ENCODE peak calls at places on chromosomes 5 and 9, in six cellular contexts. W is small intestine; E is CD4-positive, CD25-positive, alpha-beta regulatory T cell; N is upper lobe of right lung; U is OCI-LY7; C is AG04450. Q is an unnamed sample.

GRCh38 chr5:79697222-79698164 is 7.9 kb downstream of the CMYA5 start:
- DNase-seq in W (no peak), U (no peak), C (no peak), E (no peak), N (no peak), Q (no peak)

GRCh38 chr5:176387384-176387925 is 943 bp downstream of the NOP16 start:
- DNase-seq in N (no peak), E (no peak), C (no peak), W (no peak), U (peak), Q (no peak)

GRCh38 chr5:141864371-141865370 is 13.5 kb downstream of the PCDH1 start:
- DNase-seq in E (no peak), C (no peak), U (peak), W (no peak), N (no peak), Q (no peak)

GRCh38 chr5:175848676-175849075 is 22.7 kb upstream of the CPLX2 start:
- DNase-seq in W (no peak), N (no peak), E (no peak), C (no peak), U (no peak), Q (no peak)

GRCh38 chr5:107794731-107795130 is 124.0 kb upstream of the EFNA5 start:
- DNase-seq in U (no peak), E (no peak), C (no peak), W (no peak), N (no peak), Q (no peak)

GRCh38 chr9:117622347-117622746 is 81.9 kb upstream of the TLR4 start:
- DNase-seq in U (no peak), W (peak), E (no peak), N (no peak), C (no peak), Q (no peak)

GRCh38 chr9:899440-900184 is 58.1 kb downstream of the DMRT1 start:
- DNase-seq in W (peak), C (no peak), U (peak), E (no peak), N (no peak), Q (no peak)

GRCh38 chr9:134753191-134753590 is 111.6 kb downstream of the COL5A1 start:
- DNase-seq in W (no peak), E (no peak), C (no peak), N (no peak), U (no peak), Q (no peak)

GRCh38 chr5:163379298-163380155 is 57.9 kb upstream of the CCNG1 start:
- DNase-seq in E (no peak), U (no peak), C (peak), N (no peak), W (peak), Q (no peak)

GRCh38 chr9:23447944-23448343 is 378.1 kb downstream of the ELAVL2 start:
- DNase-seq in U (no peak), E (no peak), W (no peak), C (no peak), N (no peak), Q (no peak)

GRCh38 chr5:1515921-1516571 is 7.7 kb downstream of the LPCAT1 start:
- DNase-seq in N (peak), U (no peak), E (no peak), W (no peak), C (no peak), Q (no peak)

GRCh38 chr9:91659529-91660294 is 236.1 kb upstream of the NFIL3 start:
- DNase-seq in N (no peak), U (no peak), C (peak), W (no peak), E (no peak), Q (no peak)

GRCh38 chr9:2234371-2234893 is 219.3 kb downstream of the SMARCA2 start:
- DNase-seq in N (no peak), E (no peak), U (no peak), W (no peak), C (no peak), Q (no peak)

GRCh38 chr5:111676496-111676895 is 80.5 kb downstream of the NREP start:
- DNase-seq in U (no peak), C (no peak), E (no peak), N (no peak), W (no peak), Q (no peak)

GRCh38 chr5:78633710-78634109 is 14.9 kb downstream of the LHFPL2 start:
- DNase-seq in E (no peak), W (no peak), C (no peak), N (no peak), U (no peak), Q (no peak)

GRCh38 chr5:55226027-55226933 is 835 bp downstream of the MCIDAS start:
- DNase-seq in E (no peak), N (peak), U (peak), W (no peak), C (no peak), Q (no peak)

GRCh38 chr9:70413798-70414775 is at the start of gene KLF9:
- DNase-seq in N (peak), E (peak), U (peak), C (peak), W (peak), Q (peak)

GRCh38 chr5:81908771-81909170 is 63.1 kb upstream of the ATG10 start:
- DNase-seq in W (no peak), C (no peak), U (no peak), N (no peak), E (no peak), Q (no peak)

GRCh38 chr9:130443840-130444492 is 795 bp upstream of the ASS1 start:
- DNase-seq in N (no peak), U (no peak), W (peak), C (no peak), E (no peak), Q (no peak)
- H3K27ac ChIP-seq in N (no peak), U (no peak), W (no peak), C (no peak), E (no peak), Q (no peak)

DNA sequence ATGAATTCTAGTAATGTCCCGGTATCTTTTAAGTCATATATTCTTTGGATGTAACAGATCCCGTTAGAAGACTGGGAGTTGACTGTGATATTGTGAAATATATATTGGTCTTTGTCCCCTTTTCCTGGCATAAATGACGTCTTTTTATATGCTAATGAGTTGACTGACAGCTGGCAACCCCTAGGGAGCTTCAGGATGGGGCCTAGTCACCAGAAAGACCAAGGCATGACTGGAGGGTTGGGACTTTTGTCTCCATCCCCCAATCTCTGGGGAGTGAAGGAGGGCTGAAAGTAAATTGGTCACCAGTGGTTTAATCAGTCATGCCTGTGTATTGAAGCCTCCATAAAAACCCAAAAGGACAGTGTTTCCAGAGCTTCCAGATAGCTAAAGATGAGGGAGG is 241.6 kb downstream of the PJA2 start:
- DNase-seq in U (no peak), W (no peak), N (no peak), E (no peak), C (no peak), Q (no peak)
- H3K27ac ChIP-seq in U (no peak), W (no peak), N (no peak), E (no peak), C (no peak), Q (no peak)

GRCh38 chr9:36396985-36397384 is 3.1 kb downstream of the RNF38 start:
- DNase-seq in C (no peak), W (peak), U (no peak), E (no peak), N (no peak), Q (no peak)
- H3K27ac ChIP-seq in C (no peak), W (no peak), U (no peak), E (no peak), N (no peak), Q (no peak)

GRCh38 chr5:123871373-123871772 is 359.4 kb downstream of the CSNK1G3 start:
- DNase-seq in N (no peak), U (no peak), C (no peak), W (no peak), E (no peak), Q (no peak)

GRCh38 chr5:123879071-123879470 is 367.1 kb downstream of the CSNK1G3 start:
- DNase-seq in E (no peak), N (no peak), W (no peak), U (no peak), C (no peak), Q (no peak)

GRCh38 chr5:123876265-123876790 is 364.4 kb downstream of the CSNK1G3 start:
- DNase-seq in N (no peak), C (no peak), W (no peak), U (no peak), E (no peak), Q (no peak)

GRCh38 chr5:123875444-123876264 is 363.7 kb downstream of the CSNK1G3 start:
- DNase-seq in C (no peak), N (no peak), E (no peak), U (no peak), W (peak), Q (peak)

GRCh38 chr5:123874600-123875201 is 362.7 kb downstream of the CSNK1G3 start:
- DNase-seq in W (peak), N (no peak), E (no peak), C (peak), U (no peak), Q (no peak)
- H3K27ac ChIP-seq in W (no peak), N (no peak), E (no peak), C (peak), U (no peak), Q (peak)

DNA sequence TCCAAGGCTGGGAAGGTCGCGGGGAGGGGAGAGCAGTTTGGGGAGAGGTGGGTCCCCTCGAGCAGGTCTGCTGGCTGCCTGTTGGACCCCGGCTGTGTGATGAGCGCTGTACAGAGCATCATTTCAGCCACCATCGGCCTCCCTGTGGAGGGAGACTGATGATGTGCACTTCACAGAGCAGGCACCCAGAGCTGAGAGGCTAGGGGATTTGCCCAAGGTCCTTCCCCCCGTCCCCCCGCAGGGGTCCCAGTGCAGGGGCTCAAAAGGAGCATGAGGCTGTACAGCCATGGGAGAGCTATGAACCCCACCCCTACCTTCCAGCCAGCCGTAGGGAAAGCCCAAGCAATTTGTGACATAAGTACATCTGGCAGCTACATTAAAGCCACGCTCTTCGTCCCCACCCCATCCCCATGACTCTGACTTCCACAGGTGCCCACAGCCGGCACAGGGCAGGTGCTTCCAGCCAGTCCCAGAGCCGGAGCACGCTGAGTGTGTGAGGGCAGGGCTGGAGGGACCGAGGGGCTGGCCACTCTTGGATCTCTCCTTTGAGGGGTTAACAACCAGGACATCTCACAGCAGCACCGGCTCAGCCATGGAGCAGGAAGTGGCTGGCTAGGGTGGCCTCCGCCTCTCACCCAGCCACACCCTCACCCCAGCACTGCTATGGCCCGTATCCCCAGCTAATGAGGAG is 2.3 kb upstream of the FAM78A start:
- DNase-seq in C (no peak), U (no peak), N (no peak), W (peak), E (peak), Q (no peak)
- H3K27ac ChIP-seq in C (no peak), U (no peak), N (peak), W (peak), E (peak), Q (no peak)

Q was measured in caudate nucleus.